ENCODE peak calls at places on chromosomes 5 and 9, in seven cellular contexts. One of them, this sample, is unnamed.

GRCh38 chr9:113599647-113600476 is 136.3 kb downstream of the RGS3 start:
- DNase-seq in H1: no peak
- DNase-seq in SK-N-SH: no peak
- DNase-seq in HCT116: no peak
- DNase-seq in GM12878: no peak
- DNase-seq in HepG2: no peak
- DNase-seq in K562: no peak
- DNase-seq in this sample: no peak

GRCh38 chr5:6703791-6704190 is 9.4 kb upstream of the TENT4A start:
- DNase-seq in H1: no peak
- DNase-seq in HCT116: no peak
- DNase-seq in K562: no peak
- DNase-seq in GM12878: no peak
- DNase-seq in HepG2: no peak
- DNase-seq in SK-N-SH: no peak
- DNase-seq in this sample: no peak

GRCh38 chr5:107483625-107484024 is 187.1 kb downstream of the EFNA5 start:
- DNase-seq in HepG2: no peak
- DNase-seq in GM12878: no peak
- DNase-seq in SK-N-SH: no peak
- DNase-seq in H1: no peak
- DNase-seq in HCT116: no peak
- DNase-seq in K562: no peak
- DNase-seq in this sample: no peak

GRCh38 chr9:127676636-127677035 is 30.2 kb upstream of the CFAP157 start:
- DNase-seq in H1: no peak
- DNase-seq in HepG2: no peak
- DNase-seq in SK-N-SH: no peak
- DNase-seq in GM12878: no peak
- DNase-seq in HCT116: no peak
- DNase-seq in K562: no peak
- DNase-seq in this sample: no peak

GRCh38 chr5:152688561-152689274 is 283.6 kb upstream of the NMUR2 start:
- DNase-seq in GM12878: no peak
- DNase-seq in HepG2: no peak
- DNase-seq in HCT116: no peak
- DNase-seq in K562: no peak
- DNase-seq in H1: no peak
- DNase-seq in SK-N-SH: no peak
- DNase-seq in this sample: peak; percentile 16

GRCh38 chr9:105191508-105192118 is 52.8 kb upstream of the SLC44A1 start:
- DNase-seq in H1: no peak
- DNase-seq in SK-N-SH: no peak
- DNase-seq in HCT116: no peak
- DNase-seq in HepG2: peak; percentile 95
- DNase-seq in K562: no peak
- DNase-seq in GM12878: peak; percentile 39
- DNase-seq in this sample: no peak

GRCh38 chr9:122320346-122320995 is 50.4 kb upstream of the PTGS1 start:
- DNase-seq in K562: no peak
- DNase-seq in H1: no peak
- DNase-seq in HCT116: no peak
- DNase-seq in HepG2: no peak
- DNase-seq in SK-N-SH: no peak
- DNase-seq in GM12878: no peak
- DNase-seq in this sample: no peak

GRCh38 chr9:70061776-70062175 is 18.1 kb downstream of the MAMDC2 start:
- DNase-seq in HepG2: no peak
- DNase-seq in GM12878: no peak
- DNase-seq in SK-N-SH: no peak
- DNase-seq in K562: no peak
- DNase-seq in HCT116: no peak
- DNase-seq in H1: no peak
- DNase-seq in this sample: no peak

GRCh38 chr5:107383414-107383813 is 287.3 kb downstream of the EFNA5 start:
- DNase-seq in GM12878: no peak
- DNase-seq in K562: no peak
- DNase-seq in HCT116: no peak
- DNase-seq in HepG2: no peak
- DNase-seq in H1: no peak
- DNase-seq in SK-N-SH: no peak
- DNase-seq in this sample: no peak

GRCh38 chr5:43420241-43420640 is 8.1 kb upstream of the CCL28 start:
- DNase-seq in GM12878: no peak
- DNase-seq in H1: no peak
- DNase-seq in K562: no peak
- DNase-seq in HCT116: no peak
- DNase-seq in HepG2: peak; percentile 39
- DNase-seq in SK-N-SH: no peak
- DNase-seq in this sample: no peak

GRCh38 chr5:82719368-82719767 is 357.8 kb downstream of the TMEM167A start:
- DNase-seq in K562: no peak
- DNase-seq in HepG2: no peak
- DNase-seq in H1: no peak
- DNase-seq in GM12878: no peak
- DNase-seq in SK-N-SH: no peak
- DNase-seq in HCT116: no peak
- DNase-seq in this sample: no peak

GRCh38 chr5:66932446-66932845 is 264.2 kb downstream of the CD180 start:
- DNase-seq in K562: no peak
- DNase-seq in GM12878: no peak
- DNase-seq in HepG2: no peak
- DNase-seq in SK-N-SH: no peak
- DNase-seq in HCT116: no peak
- DNase-seq in H1: no peak
- DNase-seq in this sample: no peak

GRCh38 chr9:19409406-19410194 is 791 bp downstream of the ACER2 start:
- DNase-seq in HCT116: peak; percentile 8
- DNase-seq in K562: peak; percentile 52
- DNase-seq in H1: no peak
- DNase-seq in HepG2: peak; percentile 43
- DNase-seq in GM12878: no peak
- DNase-seq in SK-N-SH: peak; percentile 63
- DNase-seq in this sample: no peak

GRCh38 chr9:122239722-122240121 is 11.0 kb upstream of the LHX6 start:
- DNase-seq in HepG2: no peak
- DNase-seq in H1: no peak
- DNase-seq in SK-N-SH: no peak
- DNase-seq in K562: no peak
- DNase-seq in GM12878: no peak
- DNase-seq in HCT116: no peak
- DNase-seq in this sample: no peak

DNA sequence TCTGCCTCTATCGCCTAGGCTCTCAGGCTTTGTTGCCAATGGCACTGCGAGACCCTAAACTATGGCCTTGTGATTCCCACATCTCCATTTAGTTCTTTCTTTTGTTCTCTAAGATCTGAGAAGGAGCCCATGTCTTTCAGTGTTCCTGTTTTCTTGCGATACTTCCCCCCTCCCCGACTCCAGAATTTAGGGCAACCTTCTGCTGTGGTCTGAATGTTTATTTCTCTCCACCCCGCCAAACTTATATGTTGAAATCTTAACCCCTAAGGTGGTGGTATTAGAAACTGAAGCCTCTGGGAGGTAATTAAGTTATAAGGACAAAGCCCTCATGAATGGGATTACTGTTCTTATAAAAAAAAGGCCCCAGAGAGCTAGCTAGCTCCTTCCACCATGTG is 6.4 kb downstream of the TMC1 start:
- DNase-seq in SK-N-SH: no peak
- DNase-seq in GM12878: no peak
- DNase-seq in K562: no peak
- DNase-seq in H1: no peak
- DNase-seq in HCT116: no peak
- DNase-seq in HepG2: no peak
- DNase-seq in this sample: no peak
- TF ChIP-seq JUND in SK-N-SH: no peak
- TF ChIP-seq JUND in GM12878: no peak
- TF ChIP-seq JUND in K562: no peak
- TF ChIP-seq JUND in H1: no peak
- TF ChIP-seq JUND in HCT116: no peak
- TF ChIP-seq JUND in HepG2: no peak
- TF ChIP-seq JUND in this sample: no peak

GRCh38 chr5:148620696-148621095 is 33.6 kb downstream of the HTR4 start:
- DNase-seq in K562: peak; percentile 20
- DNase-seq in H1: no peak
- DNase-seq in HepG2: no peak
- DNase-seq in GM12878: no peak
- DNase-seq in SK-N-SH: no peak
- DNase-seq in HCT116: no peak
- DNase-seq in this sample: no peak
- TF ChIP-seq JUND in K562: peak; percentile 30
- TF ChIP-seq JUND in H1: no peak
- TF ChIP-seq JUND in HepG2: no peak
- TF ChIP-seq JUND in GM12878: no peak
- TF ChIP-seq JUND in SK-N-SH: no peak
- TF ChIP-seq JUND in HCT116: no peak
- TF ChIP-seq JUND in this sample: no peak

GRCh38 chr9:36074870-36075532 is 38.3 kb downstream of the RECK start:
- DNase-seq in H1: no peak
- DNase-seq in HCT116: no peak
- DNase-seq in SK-N-SH: peak; percentile 30
- DNase-seq in K562: no peak
- DNase-seq in HepG2: peak; percentile 17
- DNase-seq in GM12878: no peak
- DNase-seq in this sample: peak; percentile 29

GRCh38 chr9:36078047-36078446 is 41.3 kb downstream of the RECK start:
- DNase-seq in K562: no peak
- DNase-seq in H1: no peak
- DNase-seq in GM12878: no peak
- DNase-seq in HCT116: no peak
- DNase-seq in SK-N-SH: no peak
- DNase-seq in HepG2: no peak
- DNase-seq in this sample: no peak

GRCh38 chr9:36074055-36074454 is 37.3 kb downstream of the RECK start:
- DNase-seq in HCT116: no peak
- DNase-seq in K562: no peak
- DNase-seq in SK-N-SH: no peak
- DNase-seq in HepG2: peak; percentile 46
- DNase-seq in GM12878: no peak
- DNase-seq in H1: no peak
- DNase-seq in this sample: no peak
- TF ChIP-seq JUND in HCT116: no peak
- TF ChIP-seq JUND in K562: no peak
- TF ChIP-seq JUND in SK-N-SH: no peak
- TF ChIP-seq JUND in HepG2: no peak
- TF ChIP-seq JUND in GM12878: no peak
- TF ChIP-seq JUND in H1: no peak
- TF ChIP-seq JUND in this sample: no peak

DNA sequence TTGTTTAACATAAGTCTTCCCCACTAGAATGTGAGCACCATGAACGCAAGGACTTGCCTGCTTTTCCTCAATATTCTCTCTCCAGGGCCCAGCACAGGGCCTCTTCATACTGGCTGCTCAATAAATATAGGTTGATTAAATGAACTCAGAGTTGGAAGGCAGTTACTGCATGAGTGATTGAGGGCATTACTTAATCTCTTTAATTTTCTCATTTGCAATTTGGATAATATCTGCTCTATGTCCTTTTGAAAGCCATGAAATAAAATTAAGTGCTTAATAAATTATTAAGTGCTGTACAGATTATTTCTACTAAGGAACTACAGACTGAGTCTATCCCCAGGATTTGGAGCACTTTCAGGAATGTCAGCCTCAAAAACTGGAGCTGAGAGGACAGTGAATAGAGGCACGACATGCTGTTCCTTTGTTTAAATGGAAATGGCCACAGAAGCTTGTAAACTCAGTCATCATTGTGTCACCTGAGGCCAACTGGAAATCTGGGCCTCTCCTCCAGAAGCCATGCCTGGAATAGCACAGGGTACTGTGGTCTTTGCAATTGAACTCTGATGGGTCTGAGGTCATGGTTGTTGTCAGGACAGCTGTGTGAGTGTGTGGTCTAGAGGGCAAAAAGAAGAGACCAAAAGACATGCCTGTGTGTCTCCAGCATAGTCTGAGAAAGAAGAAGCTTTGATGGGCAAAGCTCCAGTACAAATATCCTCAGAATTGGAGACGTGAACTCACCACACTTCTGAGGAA is 86.1 kb downstream of the SH3TC2 start:
- DNase-seq in HCT116: no peak
- DNase-seq in K562: no peak
- DNase-seq in HepG2: no peak
- DNase-seq in H1: no peak
- DNase-seq in SK-N-SH: no peak
- DNase-seq in GM12878: no peak
- DNase-seq in this sample: no peak
- TF ChIP-seq JUND in HCT116: no peak
- TF ChIP-seq JUND in K562: no peak
- TF ChIP-seq JUND in HepG2: no peak
- TF ChIP-seq JUND in H1: no peak
- TF ChIP-seq JUND in SK-N-SH: peak; percentile 22
- TF ChIP-seq JUND in GM12878: no peak
- TF ChIP-seq JUND in this sample: no peak

DNA sequence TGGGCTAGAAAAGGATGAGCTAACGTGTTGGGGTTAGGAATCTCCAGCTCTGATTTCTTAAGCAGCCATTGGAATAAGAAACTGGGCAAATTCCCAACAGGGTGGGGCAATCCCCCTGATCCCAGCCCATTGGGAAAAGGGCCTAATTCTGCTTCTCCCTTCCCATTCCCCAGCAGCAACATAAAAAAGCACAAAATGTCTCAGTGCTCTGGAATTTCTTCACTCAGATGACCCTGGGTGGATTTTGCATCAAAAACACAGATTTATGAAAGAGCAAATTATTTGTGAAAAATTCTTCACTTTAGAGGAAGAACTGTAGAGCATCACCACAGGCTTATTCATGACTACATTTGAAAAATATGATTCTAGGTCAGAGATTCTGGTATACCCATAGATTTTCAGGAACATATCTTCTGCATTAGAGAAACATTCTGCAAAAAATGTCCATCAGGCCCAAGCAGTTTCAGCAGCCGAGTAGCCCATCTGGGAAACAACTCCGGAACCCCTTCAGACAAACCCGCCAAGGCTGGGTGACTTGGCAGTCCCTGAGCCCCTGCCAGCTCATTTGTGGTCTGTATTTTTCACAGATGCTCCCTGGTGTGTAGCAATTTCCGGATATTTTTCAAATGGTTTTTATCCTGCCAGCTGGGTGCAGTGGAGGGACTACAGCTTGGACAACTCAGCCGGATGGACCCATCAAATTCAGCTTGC is 102.1 kb upstream of the RANBP3L start:
- DNase-seq in HepG2: no peak
- DNase-seq in H1: no peak
- DNase-seq in SK-N-SH: no peak
- DNase-seq in GM12878: no peak
- DNase-seq in HCT116: no peak
- DNase-seq in K562: no peak
- DNase-seq in this sample: no peak
- TF ChIP-seq JUND in HepG2: no peak
- TF ChIP-seq JUND in H1: no peak
- TF ChIP-seq JUND in SK-N-SH: no peak
- TF ChIP-seq JUND in GM12878: no peak
- TF ChIP-seq JUND in HCT116: no peak
- TF ChIP-seq JUND in K562: no peak
- TF ChIP-seq JUND in this sample: no peak

This sample was measured in T47D.